ENCODE peak calls at places on chromosomes 16 and 17, in ten cellular contexts. One of them, this sample, is unnamed.

GRCh38 chr17:64130559-64131001 is 636 bp upstream of the ERN1 start:
- DNase-seq in right lobe of liver: peak; percentile 37
- DNase-seq in mesothelial cell of epicardium: no peak
- DNase-seq in thoracic aorta: peak; percentile 13
- DNase-seq in tibial artery: peak; percentile 80
- DNase-seq in AG10803: peak; percentile 79
- DNase-seq in progenitor cell of endocrine pancreas: no peak
- DNase-seq in esophagus squamous epithelium: no peak
- DNase-seq in tibial nerve: peak; percentile 47
- DNase-seq in upper lobe of left lung: peak; percentile 79
- DNase-seq in this sample: no peak

GRCh38 chr17:21375757-21376584 is at the start of gene KCNJ12:
- DNase-seq in tibial artery: no peak
- DNase-seq in tibial nerve: no peak
- DNase-seq in upper lobe of left lung: no peak
- DNase-seq in esophagus squamous epithelium: no peak
- DNase-seq in AG10803: peak; percentile 27
- DNase-seq in right lobe of liver: no peak
- DNase-seq in progenitor cell of endocrine pancreas: no peak
- DNase-seq in thoracic aorta: no peak
- DNase-seq in mesothelial cell of epicardium: no peak
- DNase-seq in this sample: no peak

GRCh38 chr17:65559802-65560627 is 1.4 kb downstream of the AXIN2 start:
- DNase-seq in mesothelial cell of epicardium: peak; percentile 58
- DNase-seq in right lobe of liver: peak; percentile 32
- DNase-seq in thoracic aorta: no peak
- DNase-seq in progenitor cell of endocrine pancreas: peak; percentile 35
- DNase-seq in upper lobe of left lung: peak; percentile 45
- DNase-seq in tibial nerve: no peak
- DNase-seq in esophagus squamous epithelium: no peak
- DNase-seq in AG10803: no peak
- DNase-seq in tibial artery: no peak
- DNase-seq in this sample: peak; percentile 17

GRCh38 chr17:9308069-9308468 is 267.6 kb downstream of the STX8 start:
- DNase-seq in progenitor cell of endocrine pancreas: no peak
- DNase-seq in right lobe of liver: no peak
- DNase-seq in mesothelial cell of epicardium: no peak
- DNase-seq in AG10803: no peak
- DNase-seq in tibial nerve: no peak
- DNase-seq in thoracic aorta: no peak
- DNase-seq in upper lobe of left lung: no peak
- DNase-seq in esophagus squamous epithelium: no peak
- DNase-seq in tibial artery: no peak
- DNase-seq in this sample: no peak

GRCh38 chr17:12089809-12090384 is 69.2 kb downstream of the MAP2K4 start:
- DNase-seq in thoracic aorta: no peak
- DNase-seq in esophagus squamous epithelium: no peak
- DNase-seq in tibial nerve: no peak
- DNase-seq in AG10803: peak; percentile 46
- DNase-seq in progenitor cell of endocrine pancreas: no peak
- DNase-seq in right lobe of liver: no peak
- DNase-seq in tibial artery: no peak
- DNase-seq in mesothelial cell of epicardium: no peak
- DNase-seq in upper lobe of left lung: no peak
- DNase-seq in this sample: no peak

GRCh38 chr16:85635545-85636140 is 22.5 kb downstream of the GSE1 start:
- DNase-seq in progenitor cell of endocrine pancreas: no peak
- DNase-seq in tibial artery: no peak
- DNase-seq in esophagus squamous epithelium: no peak
- DNase-seq in tibial nerve: no peak
- DNase-seq in AG10803: no peak
- DNase-seq in thoracic aorta: no peak
- DNase-seq in right lobe of liver: no peak
- DNase-seq in upper lobe of left lung: no peak
- DNase-seq in mesothelial cell of epicardium: no peak
- DNase-seq in this sample: no peak

GRCh38 chr17:79655672-79656290 is 44.9 kb upstream of the RBFOX3 start:
- DNase-seq in tibial artery: peak; percentile 39
- DNase-seq in tibial nerve: no peak
- DNase-seq in mesothelial cell of epicardium: no peak
- DNase-seq in esophagus squamous epithelium: no peak
- DNase-seq in thoracic aorta: no peak
- DNase-seq in right lobe of liver: no peak
- DNase-seq in AG10803: no peak
- DNase-seq in progenitor cell of endocrine pancreas: peak; percentile 4
- DNase-seq in upper lobe of left lung: no peak
- DNase-seq in this sample: no peak

GRCh38 chr17:17051380-17051779 is 9.1 kb downstream of the MPRIP start:
- DNase-seq in esophagus squamous epithelium: no peak
- DNase-seq in AG10803: no peak
- DNase-seq in mesothelial cell of epicardium: no peak
- DNase-seq in upper lobe of left lung: peak; percentile 4
- DNase-seq in tibial nerve: no peak
- DNase-seq in progenitor cell of endocrine pancreas: no peak
- DNase-seq in right lobe of liver: no peak
- DNase-seq in thoracic aorta: no peak
- DNase-seq in tibial artery: peak; percentile 53
- DNase-seq in this sample: no peak

GRCh38 chr17:8468988-8469387 is 33.3 kb downstream of the NDEL1 start:
- DNase-seq in AG10803: no peak
- DNase-seq in esophagus squamous epithelium: no peak
- DNase-seq in progenitor cell of endocrine pancreas: no peak
- DNase-seq in upper lobe of left lung: no peak
- DNase-seq in thoracic aorta: no peak
- DNase-seq in right lobe of liver: no peak
- DNase-seq in tibial artery: no peak
- DNase-seq in mesothelial cell of epicardium: no peak
- DNase-seq in tibial nerve: no peak
- DNase-seq in this sample: no peak

GRCh38 chr16:86854895-86855294 is 276.5 kb downstream of the FOXL1 start:
- DNase-seq in mesothelial cell of epicardium: no peak
- DNase-seq in thoracic aorta: no peak
- DNase-seq in tibial artery: no peak
- DNase-seq in upper lobe of left lung: no peak
- DNase-seq in right lobe of liver: no peak
- DNase-seq in AG10803: peak; percentile 32
- DNase-seq in progenitor cell of endocrine pancreas: no peak
- DNase-seq in tibial nerve: no peak
- DNase-seq in esophagus squamous epithelium: no peak
- DNase-seq in this sample: no peak

GRCh38 chr17:41777157-41777578 is 9.3 kb downstream of the JUP start:
- DNase-seq in esophagus squamous epithelium: no peak
- DNase-seq in tibial artery: no peak
- DNase-seq in progenitor cell of endocrine pancreas: no peak
- DNase-seq in upper lobe of left lung: no peak
- DNase-seq in thoracic aorta: no peak
- DNase-seq in right lobe of liver: no peak
- DNase-seq in AG10803: peak; percentile 20
- DNase-seq in mesothelial cell of epicardium: no peak
- DNase-seq in tibial nerve: no peak
- DNase-seq in this sample: no peak

GRCh38 chr16:2082171-2082982 is 34.6 kb downstream of the TSC2 start:
- DNase-seq in esophagus squamous epithelium: no peak
- DNase-seq in progenitor cell of endocrine pancreas: no peak
- DNase-seq in AG10803: no peak
- DNase-seq in upper lobe of left lung: no peak
- DNase-seq in mesothelial cell of epicardium: no peak
- DNase-seq in thoracic aorta: no peak
- DNase-seq in right lobe of liver: peak; percentile 87
- DNase-seq in tibial artery: no peak
- DNase-seq in tibial nerve: no peak
- DNase-seq in this sample: no peak
- TF ChIP-seq CTCF in esophagus squamous epithelium: peak; percentile 15
- TF ChIP-seq CTCF in progenitor cell of endocrine pancreas: no peak
- TF ChIP-seq CTCF in AG10803: no peak
- TF ChIP-seq CTCF in upper lobe of left lung: no peak
- TF ChIP-seq CTCF in mesothelial cell of epicardium: no peak
- TF ChIP-seq CTCF in thoracic aorta: no peak
- TF ChIP-seq CTCF in right lobe of liver: peak; percentile 29
- TF ChIP-seq CTCF in tibial artery: no peak
- TF ChIP-seq CTCF in tibial nerve: no peak
- TF ChIP-seq CTCF in this sample: no peak

GRCh38 chr17:13957636-13958035 is 111.7 kb upstream of the COX10 start:
- DNase-seq in upper lobe of left lung: no peak
- DNase-seq in tibial artery: no peak
- DNase-seq in tibial nerve: no peak
- DNase-seq in mesothelial cell of epicardium: no peak
- DNase-seq in thoracic aorta: no peak
- DNase-seq in progenitor cell of endocrine pancreas: no peak
- DNase-seq in AG10803: peak; percentile 42
- DNase-seq in right lobe of liver: no peak
- DNase-seq in esophagus squamous epithelium: no peak
- DNase-seq in this sample: no peak

GRCh38 chr17:13947499-13947898 is 121.8 kb upstream of the COX10 start:
- DNase-seq in thoracic aorta: no peak
- DNase-seq in esophagus squamous epithelium: no peak
- DNase-seq in right lobe of liver: no peak
- DNase-seq in AG10803: peak; percentile 18
- DNase-seq in tibial nerve: no peak
- DNase-seq in progenitor cell of endocrine pancreas: no peak
- DNase-seq in upper lobe of left lung: no peak
- DNase-seq in tibial artery: no peak
- DNase-seq in mesothelial cell of epicardium: no peak
- DNase-seq in this sample: no peak

GRCh38 chr17:13953871-13954270 is 115.4 kb upstream of the COX10 start:
- DNase-seq in progenitor cell of endocrine pancreas: no peak
- DNase-seq in right lobe of liver: no peak
- DNase-seq in tibial artery: no peak
- DNase-seq in mesothelial cell of epicardium: no peak
- DNase-seq in thoracic aorta: no peak
- DNase-seq in tibial nerve: no peak
- DNase-seq in AG10803: peak; percentile 70
- DNase-seq in upper lobe of left lung: no peak
- DNase-seq in esophagus squamous epithelium: no peak
- DNase-seq in this sample: no peak

GRCh38 chr17:13952252-13952721 is 117.0 kb upstream of the COX10 start:
- DNase-seq in thoracic aorta: no peak
- DNase-seq in upper lobe of left lung: no peak
- DNase-seq in right lobe of liver: peak; percentile 25
- DNase-seq in mesothelial cell of epicardium: no peak
- DNase-seq in tibial artery: no peak
- DNase-seq in esophagus squamous epithelium: no peak
- DNase-seq in tibial nerve: no peak
- DNase-seq in AG10803: no peak
- DNase-seq in progenitor cell of endocrine pancreas: peak; percentile 14
- DNase-seq in this sample: no peak
- TF ChIP-seq CTCF in thoracic aorta: no peak
- TF ChIP-seq CTCF in upper lobe of left lung: no peak
- TF ChIP-seq CTCF in right lobe of liver: no peak
- TF ChIP-seq CTCF in mesothelial cell of epicardium: no peak
- TF ChIP-seq CTCF in tibial artery: no peak
- TF ChIP-seq CTCF in esophagus squamous epithelium: no peak
- TF ChIP-seq CTCF in tibial nerve: no peak
- TF ChIP-seq CTCF in AG10803: no peak
- TF ChIP-seq CTCF in progenitor cell of endocrine pancreas: no peak
- TF ChIP-seq CTCF in this sample: no peak

GRCh38 chr16:84043486-84044107 is 1.0 kb upstream of the SLC38A8 start:
- DNase-seq in esophagus squamous epithelium: no peak
- DNase-seq in AG10803: no peak
- DNase-seq in right lobe of liver: no peak
- DNase-seq in upper lobe of left lung: no peak
- DNase-seq in progenitor cell of endocrine pancreas: no peak
- DNase-seq in tibial nerve: no peak
- DNase-seq in tibial artery: no peak
- DNase-seq in mesothelial cell of epicardium: no peak
- DNase-seq in thoracic aorta: no peak
- DNase-seq in this sample: no peak

GRCh38 chr16:84042879-84043485 is 387 bp upstream of the SLC38A8 start:
- DNase-seq in thoracic aorta: no peak
- DNase-seq in tibial artery: no peak
- DNase-seq in upper lobe of left lung: peak; percentile 33
- DNase-seq in AG10803: no peak
- DNase-seq in mesothelial cell of epicardium: no peak
- DNase-seq in tibial nerve: no peak
- DNase-seq in progenitor cell of endocrine pancreas: no peak
- DNase-seq in right lobe of liver: no peak
- DNase-seq in esophagus squamous epithelium: no peak
- DNase-seq in this sample: no peak

GRCh38 chr16:84042308-84042878 is at the start of gene SLC38A8:
- DNase-seq in tibial nerve: no peak
- DNase-seq in mesothelial cell of epicardium: no peak
- DNase-seq in thoracic aorta: no peak
- DNase-seq in AG10803: no peak
- DNase-seq in right lobe of liver: no peak
- DNase-seq in tibial artery: no peak
- DNase-seq in upper lobe of left lung: no peak
- DNase-seq in esophagus squamous epithelium: no peak
- DNase-seq in progenitor cell of endocrine pancreas: no peak
- DNase-seq in this sample: no peak

GRCh38 chr16:84045001-84045817 is 2.6 kb upstream of the SLC38A8 start:
- DNase-seq in thoracic aorta: no peak
- DNase-seq in AG10803: no peak
- DNase-seq in tibial nerve: no peak
- DNase-seq in upper lobe of left lung: no peak
- DNase-seq in tibial artery: no peak
- DNase-seq in mesothelial cell of epicardium: no peak
- DNase-seq in right lobe of liver: no peak
- DNase-seq in esophagus squamous epithelium: no peak
- DNase-seq in progenitor cell of endocrine pancreas: no peak
- DNase-seq in this sample: no peak

GRCh38 chr16:84044108-84044488 is 1.5 kb upstream of the SLC38A8 start:
- DNase-seq in AG10803: peak; percentile 21
- DNase-seq in esophagus squamous epithelium: no peak
- DNase-seq in right lobe of liver: no peak
- DNase-seq in upper lobe of left lung: no peak
- DNase-seq in tibial nerve: no peak
- DNase-seq in tibial artery: no peak
- DNase-seq in thoracic aorta: no peak
- DNase-seq in mesothelial cell of epicardium: no peak
- DNase-seq in progenitor cell of endocrine pancreas: no peak
- DNase-seq in this sample: no peak
- TF ChIP-seq CTCF in AG10803: peak; percentile 48
- TF ChIP-seq CTCF in esophagus squamous epithelium: no peak
- TF ChIP-seq CTCF in right lobe of liver: peak; percentile 42
- TF ChIP-seq CTCF in upper lobe of left lung: no peak
- TF ChIP-seq CTCF in tibial nerve: no peak
- TF ChIP-seq CTCF in tibial artery: no peak
- TF ChIP-seq CTCF in thoracic aorta: no peak
- TF ChIP-seq CTCF in mesothelial cell of epicardium: no peak
- TF ChIP-seq CTCF in progenitor cell of endocrine pancreas: peak; percentile 52
- TF ChIP-seq CTCF in this sample: no peak

DNA sequence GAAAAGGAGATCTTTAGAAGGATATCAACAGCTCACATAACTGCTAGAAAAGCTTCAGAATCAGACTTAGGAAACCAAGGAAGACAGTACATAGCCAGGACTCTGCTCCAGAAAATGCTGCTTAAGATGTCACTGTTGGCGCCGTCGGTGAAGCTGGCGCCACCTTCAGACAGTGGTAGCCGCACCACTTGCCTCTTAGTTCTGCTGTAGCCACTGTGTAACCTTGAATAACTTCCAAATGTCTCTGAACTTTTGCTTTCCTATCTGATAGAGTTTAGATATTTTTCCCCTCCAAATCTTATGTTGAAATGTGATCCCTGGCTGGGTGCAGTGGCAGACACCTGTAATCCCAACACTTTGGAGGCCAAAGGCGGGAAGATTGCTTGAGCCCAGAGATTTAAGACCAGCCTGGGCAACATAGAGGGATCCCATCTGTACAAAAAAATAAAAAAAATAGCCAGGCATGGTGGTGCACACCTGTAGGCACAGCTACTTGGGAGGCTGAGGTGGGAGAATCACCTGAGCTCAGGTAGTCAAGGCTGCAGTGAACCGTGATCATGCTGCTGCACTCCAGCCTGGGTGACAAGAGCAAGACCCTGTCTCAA is 6.3 kb upstream of the USP31 start:
- DNase-seq in esophagus squamous epithelium: no peak
- DNase-seq in AG10803: peak; percentile 10
- DNase-seq in tibial artery: no peak
- DNase-seq in upper lobe of left lung: no peak
- DNase-seq in right lobe of liver: no peak
- DNase-seq in mesothelial cell of epicardium: no peak
- DNase-seq in progenitor cell of endocrine pancreas: no peak
- DNase-seq in thoracic aorta: no peak
- DNase-seq in tibial nerve: no peak
- DNase-seq in this sample: no peak
- TF ChIP-seq CTCF in esophagus squamous epithelium: no peak
- TF ChIP-seq CTCF in AG10803: peak; percentile 25
- TF ChIP-seq CTCF in tibial artery: no peak
- TF ChIP-seq CTCF in upper lobe of left lung: no peak
- TF ChIP-seq CTCF in right lobe of liver: peak; percentile 41
- TF ChIP-seq CTCF in mesothelial cell of epicardium: no peak
- TF ChIP-seq CTCF in progenitor cell of endocrine pancreas: peak; percentile 32
- TF ChIP-seq CTCF in thoracic aorta: no peak
- TF ChIP-seq CTCF in tibial nerve: no peak
- TF ChIP-seq CTCF in this sample: no peak

This sample was measured in natural killer cell.